ENCODE peak calls at places on chromosomes 3 and 15, in nine cellular contexts. K is body of pancreas, B is IMR-90, Q is esophagus muscularis mucosa, X is stomach, Y is esophagus squamous epithelium, F is erythroblast, I is thyroid gland, T is H54. N is an unnamed sample.

GRCh38 chr3:35679409-35680080 is 40.2 kb downstream of the ARPP21 start:
- DNase-seq in K (no peak), B (no peak), Q (no peak), X (no peak), Y (no peak), F (no peak), I (no peak), T (no peak), N (no peak)

GRCh38 chr3:31534036-31534435 is 1.3 kb downstream of the STT3B start:
- DNase-seq in K (no peak), B (peak; percentile 17), Q (no peak), X (no peak), Y (no peak), F (peak; percentile 64), I (no peak), T (no peak), N (no peak)

GRCh38 chr3:140736863-140737460 is 59.1 kb downstream of the TRIM42 start:
- DNase-seq in K (peak; percentile 36), B (no peak), Q (no peak), X (peak; percentile 33), Y (no peak), F (peak; percentile 26), I (peak; percentile 61), T (peak; percentile 10), N (peak; percentile 83)

GRCh38 chr3:45795509-45795881 is 841 bp downstream of the SLC6A20 start:
- DNase-seq in K (no peak), B (peak; percentile 4), Q (no peak), X (no peak), Y (no peak), F (no peak), I (no peak), T (no peak), N (no peak)

GRCh38 chr3:16945330-16945729 is 60.6 kb downstream of the PLCL2 start:
- DNase-seq in K (no peak), B (peak; percentile 15), Q (no peak), X (no peak), Y (no peak), F (peak; percentile 63), I (no peak), T (no peak), N (no peak)

GRCh38 chr3:127459205-127459604 is 131.3 kb downstream of the TPRA1 start:
- DNase-seq in K (no peak), B (no peak), Q (no peak), X (no peak), Y (no peak), F (no peak), I (no peak), T (no peak), N (no peak)

GRCh38 chr3:117540583-117540982 is 831.0 kb downstream of the TUSC7 start:
- DNase-seq in K (no peak), B (peak; percentile 34), Q (no peak), X (no peak), Y (no peak), F (no peak), I (no peak), T (no peak), N (no peak)

GRCh38 chr3:15805756-15806266 is 8.0 kb upstream of the ANKRD28 start:
- DNase-seq in K (no peak), B (peak; percentile 89), Q (no peak), X (no peak), Y (no peak), F (no peak), I (no peak), T (no peak), N (no peak)

GRCh38 chr3:170196833-170197232 is 15.3 kb upstream of the PHC3 start:
- DNase-seq in K (no peak), B (peak; percentile 52), Q (no peak), X (no peak), Y (no peak), F (no peak), I (no peak), T (no peak), N (no peak)

GRCh38 chr15:39095218-39095879 is 485.5 kb upstream of the THBS1 start:
- DNase-seq in K (no peak), B (no peak), Q (no peak), X (no peak), Y (no peak), F (no peak), I (no peak), T (no peak), N (no peak)

GRCh38 chr3:10772230-10773161 is 43.5 kb upstream of the SLC6A11 start:
- DNase-seq in K (no peak), B (no peak), Q (peak; percentile 80), X (no peak), Y (no peak), F (no peak), I (no peak), T (no peak), N (no peak)

GRCh38 chr15:52361975-52362494 is 66.4 kb upstream of the MYO5C start:
- DNase-seq in K (no peak), B (no peak), Q (no peak), X (no peak), Y (no peak), F (no peak), I (no peak), T (no peak), N (no peak)

GRCh38 chr15:52360229-52361203 is 64.9 kb upstream of the MYO5C start:
- DNase-seq in K (no peak), B (no peak), Q (no peak), X (no peak), Y (no peak), F (no peak), I (no peak), T (no peak), N (no peak)

GRCh38 chr15:52357949-52358348 is 62.3 kb upstream of the MYO5C start:
- DNase-seq in K (no peak), B (no peak), Q (no peak), X (no peak), Y (no peak), F (no peak), I (no peak), T (no peak), N (no peak)

GRCh38 chr15:52368402-52368801 is 72.8 kb upstream of the MYO5C start:
- DNase-seq in K (no peak), B (no peak), Q (no peak), X (no peak), Y (no peak), F (no peak), I (no peak), T (no peak), N (no peak)

GRCh38 chr15:52362497-52362896 is 66.9 kb upstream of the MYO5C start:
- DNase-seq in K (no peak), B (peak; percentile 73), Q (no peak), X (no peak), Y (no peak), F (no peak), I (no peak), T (no peak), N (no peak)
- TF ChIP-seq POLR2A in K (no peak), B (no peak), Q (no peak), X (no peak), Y (no peak), F (no peak), I (no peak), T (no peak), N (no peak)

GRCh38 chr3:194134757-194135515 is 1.0 kb upstream of the HES1 start:
- DNase-seq in K (peak; percentile 95), B (peak; percentile 95), Q (peak; percentile 97), X (peak; percentile 93), Y (peak; percentile 59), F (peak; percentile 90), I (peak; percentile 93), T (peak; percentile 97), N (peak; percentile 94)
- TF ChIP-seq POLR2A in K (peak; percentile 79), B (peak; percentile 69), Q (peak; percentile 70), X (peak; percentile 48), Y (peak; percentile 45), F (no peak), I (peak; percentile 65), T (no peak), N (no peak)

GRCh38 chr3:85313380-85313779 is 354.6 kb downstream of the CADM2 start:
- DNase-seq in K (no peak), B (no peak), Q (no peak), X (no peak), Y (no peak), F (no peak), I (no peak), T (no peak), N (no peak)

GRCh38 chr3:85316252-85316651 is 357.5 kb downstream of the CADM2 start:
- DNase-seq in K (no peak), B (no peak), Q (no peak), X (no peak), Y (no peak), F (no peak), I (no peak), T (no peak), N (no peak)

DNA sequence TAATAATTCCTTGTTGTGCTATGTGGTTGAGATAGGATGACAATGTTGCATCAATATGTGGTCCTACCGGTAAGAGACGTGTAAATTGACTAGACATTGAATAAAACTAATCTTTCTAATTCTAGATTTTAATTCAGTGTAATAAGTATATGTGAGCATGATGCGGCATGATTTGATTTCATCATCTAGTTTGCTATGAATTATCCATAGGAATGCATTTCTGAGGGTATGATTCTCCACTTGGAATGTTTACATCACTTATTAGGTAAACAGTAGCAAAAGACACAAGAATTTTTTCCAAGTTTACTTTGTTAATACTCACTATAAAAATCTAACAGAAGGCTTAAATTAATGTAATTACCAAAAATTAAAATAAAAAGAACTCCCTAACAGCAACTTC is 353.5 kb downstream of the CADM2 start:
- DNase-seq in K (no peak), B (no peak), Q (no peak), X (no peak), Y (no peak), F (no peak), I (no peak), T (no peak), N (no peak)
- TF ChIP-seq POLR2A in K (no peak), B (no peak), Q (no peak), X (no peak), Y (no peak), F (no peak), I (no peak), T (no peak), N (no peak)

DNA sequence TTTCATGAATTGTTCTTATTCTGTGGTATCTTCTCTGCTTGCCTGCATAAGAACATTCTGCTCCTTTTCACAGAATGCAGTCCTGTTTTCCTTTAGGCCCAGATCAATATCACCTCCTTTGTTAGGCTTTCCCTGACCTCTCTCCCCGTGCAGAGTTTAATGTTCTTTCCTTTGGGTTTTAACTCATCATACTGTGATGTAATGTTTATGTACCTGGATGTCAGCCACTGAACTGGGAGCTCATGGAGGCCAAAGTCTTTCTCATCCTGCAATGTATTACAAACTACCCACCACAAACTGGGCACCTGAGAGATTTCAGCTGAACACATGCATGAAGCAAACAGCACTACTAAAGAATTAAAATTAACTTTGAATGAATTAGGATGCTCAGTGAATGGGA is 192.8 kb upstream of the RORA start:
- DNase-seq in K (no peak), B (no peak), Q (no peak), X (no peak), Y (no peak), F (no peak), I (no peak), T (no peak), N (no peak)
- TF ChIP-seq POLR2A in K (no peak), B (no peak), Q (no peak), X (no peak), Y (no peak), F (no peak), I (no peak), T (no peak), N (no peak)